ENCODE peak calls at places on chromosomes 4 and X, in seven cellular contexts. B is T-helper 2 cell, Z is ovary, P is hypothalamus, W is foreskin fibroblast, N is EH, V is COR-L47. S is an unnamed sample.
A peak's percentile ranks its signal among the peaks of the same experiment; 100 is the strongest.

GRCh38 chrX:45749375-45749774 is 548.7 kb upstream of the DIPK2B start:
- DNase-seq in B (no peak), Z (no peak), P (no peak), W (no peak), N (peak; percentile 39), V (no peak), S (no peak)

GRCh38 chr4:24395937-24396336 is 188.4 kb downstream of the DHX15 start:
- DNase-seq in B (no peak), Z (no peak), P (no peak), W (no peak), N (no peak), V (no peak), S (no peak)

GRCh38 chr4:149690726-149691125 is 124.9 kb downstream of the IQCM start:
- DNase-seq in B (no peak), Z (no peak), P (no peak), W (no peak), N (no peak), V (no peak), S (no peak)

GRCh38 chr4:156888762-156889161 is 82.8 kb downstream of the PDGFC start:
- DNase-seq in B (no peak), Z (no peak), P (no peak), W (peak; percentile 59), N (peak; percentile 84), V (no peak), S (peak; percentile 2)

GRCh38 chr4:3426465-3427133 is 15.2 kb upstream of the HGFAC start:
- DNase-seq in B (no peak), Z (no peak), P (no peak), W (no peak), N (no peak), V (no peak), S (no peak)

GRCh38 chrX:11430266-11430665 is 137.1 kb downstream of the AMELX start:
- DNase-seq in B (no peak), Z (no peak), P (no peak), W (no peak), N (no peak), V (no peak), S (no peak)

GRCh38 chrX:153520286-153520917 is 3.0 kb downstream of the ATP2B3 start:
- DNase-seq in B (no peak), Z (no peak), P (no peak), W (no peak), N (no peak), V (no peak), S (no peak)

GRCh38 chrX:129577473-129577872 is 37.4 kb downstream of the OCRL start:
- DNase-seq in B (no peak), Z (no peak), P (peak; percentile 0), W (peak; percentile 54), N (peak; percentile 81), V (no peak), S (peak; percentile 75)

GRCh38 chr4:7956306-7957112 is 16.8 kb upstream of the AFAP1 start:
- DNase-seq in B (no peak), Z (no peak), P (peak; percentile 41), W (peak; percentile 79), N (peak; percentile 93), V (no peak), S (no peak)

GRCh38 chrX:140971385-140971784 is 31.0 kb upstream of the SPANXB1 start:
- DNase-seq in B (no peak), Z (no peak), P (no peak), W (no peak), N (no peak), V (no peak), S (no peak)

GRCh38 chr4:1193206-1194027 is 21.0 kb upstream of the SPON2 start:
- DNase-seq in B (no peak), Z (peak; percentile 58), P (no peak), W (no peak), N (no peak), V (no peak), S (no peak)

GRCh38 chr4:72119946-72120345 is 88.1 kb downstream of the NPFFR2 start:
- DNase-seq in B (no peak), Z (no peak), P (no peak), W (no peak), N (no peak), V (no peak), S (no peak)

GRCh38 chr4:152663203-152664066 is 16.4 kb downstream of the TMEM154 start:
- DNase-seq in B (no peak), Z (no peak), P (no peak), W (no peak), N (no peak), V (no peak), S (peak; percentile 26)

GRCh38 chr4:162782778-162783507 is 383.7 kb downstream of the NAF1 start:
- DNase-seq in B (no peak), Z (no peak), P (no peak), W (no peak), N (no peak), V (no peak), S (no peak)

GRCh38 chrX:102720237-102721168 is at the start of gene GPRASP3:
- DNase-seq in B (peak; percentile 61), Z (peak; percentile 66), P (peak; percentile 85), W (peak; percentile 50), N (peak; percentile 76), V (peak; percentile 29), S (peak; percentile 56)

GRCh38 chr4:76867377-76867776 is 30.6 kb downstream of the SOWAHB start:
- DNase-seq in B (no peak), Z (no peak), P (no peak), W (no peak), N (no peak), V (no peak), S (no peak)

GRCh38 chrX:103215768-103216085 is 819 bp downstream of the BEX4 start:
- DNase-seq in B (no peak), Z (no peak), P (peak; percentile 47), W (no peak), N (peak; percentile 4), V (peak; percentile 0), S (no peak)

GRCh38 chr4:108118505-108118904 is 50.2 kb downstream of the LEF1 start:
- DNase-seq in B (peak; percentile 49), Z (no peak), P (no peak), W (no peak), N (no peak), V (peak; percentile 65), S (no peak)

GRCh38 chr4:100348472-100348871 is 158.2 kb upstream of the DDIT4L start:
- DNase-seq in B (no peak), Z (no peak), P (no peak), W (peak; percentile 65), N (peak; percentile 57), V (no peak), S (peak; percentile 83)

GRCh38 chrX:5306654-5307121 is 922.0 kb downstream of the NLGN4X start:
- DNase-seq in B (no peak), Z (no peak), P (no peak), W (no peak), N (no peak), V (no peak), S (no peak)

GRCh38 chr4:24754586-24754985 is 40.8 kb upstream of the SOD3 start:
- DNase-seq in B (no peak), Z (no peak), P (no peak), W (no peak), N (peak; percentile 48), V (no peak), S (no peak)